ENCODE peak calls at places on chromosomes 16 and 17, in eight cellular contexts. One of them, this sample, is unnamed. For H3K4me1, the result is how much of the 10 kb centered on the place peaks cover.

GRCh38 chr16:72736074-72736473 is 311.9 kb downstream of the ZFHX3 start:
- DNase-seq in neural progenitor cell: peak
- DNase-seq in IMR-90: no peak
- DNase-seq in GM23338: no peak
- DNase-seq in endothelial cell of umbilical vein: no peak
- DNase-seq in neuronal stem cell: no peak
- DNase-seq in PC-3: no peak
- DNase-seq in H9: no peak
- DNase-seq in this sample: no peak

GRCh38 chr16:26554030-26554429 is 512.7 kb upstream of the C16orf82 start:
- DNase-seq in neural progenitor cell: no peak
- DNase-seq in GM23338: no peak
- DNase-seq in endothelial cell of umbilical vein: no peak
- DNase-seq in IMR-90: no peak
- DNase-seq in neuronal stem cell: no peak
- DNase-seq in PC-3: no peak
- DNase-seq in H9: no peak
- DNase-seq in this sample: no peak

GRCh38 chr16:15636392-15636873 is 6.5 kb downstream of the MARF1 start:
- DNase-seq in GM23338: no peak
- DNase-seq in H9: no peak
- DNase-seq in neuronal stem cell: no peak
- DNase-seq in endothelial cell of umbilical vein: peak
- DNase-seq in neural progenitor cell: no peak
- DNase-seq in PC-3: no peak
- DNase-seq in IMR-90: no peak
- DNase-seq in this sample: no peak

GRCh38 chr17:61410555-61411089 is 11.0 kb downstream of the TBX2 start:
- DNase-seq in H9: peak
- DNase-seq in PC-3: no peak
- DNase-seq in GM23338: peak
- DNase-seq in neural progenitor cell: peak
- DNase-seq in IMR-90: peak
- DNase-seq in neuronal stem cell: peak
- DNase-seq in endothelial cell of umbilical vein: peak
- DNase-seq in this sample: peak

GRCh38 chr17:30095507-30096244 is 20.9 kb upstream of the NSRP1 start:
- DNase-seq in PC-3: peak
- DNase-seq in endothelial cell of umbilical vein: peak
- DNase-seq in H9: peak
- DNase-seq in GM23338: peak
- DNase-seq in neuronal stem cell: peak
- DNase-seq in neural progenitor cell: peak
- DNase-seq in IMR-90: peak
- DNase-seq in this sample: peak

GRCh38 chr17:37097162-37097561 is 148.4 kb downstream of the AATF start:
- DNase-seq in endothelial cell of umbilical vein: no peak
- DNase-seq in PC-3: no peak
- DNase-seq in GM23338: no peak
- DNase-seq in IMR-90: no peak
- DNase-seq in H9: no peak
- DNase-seq in neural progenitor cell: no peak
- DNase-seq in neuronal stem cell: no peak
- DNase-seq in this sample: no peak

GRCh38 chr17:34081269-34081668 is 173.8 kb upstream of the CCL2 start:
- DNase-seq in neuronal stem cell: no peak
- DNase-seq in PC-3: peak
- DNase-seq in H9: peak
- DNase-seq in GM23338: peak
- DNase-seq in neural progenitor cell: peak
- DNase-seq in IMR-90: peak
- DNase-seq in endothelial cell of umbilical vein: no peak
- DNase-seq in this sample: peak

GRCh38 chr17:31381165-31381668 is 10.3 kb upstream of the RAB11FIP4 start:
- DNase-seq in endothelial cell of umbilical vein: no peak
- DNase-seq in H9: no peak
- DNase-seq in neuronal stem cell: no peak
- DNase-seq in neural progenitor cell: no peak
- DNase-seq in IMR-90: no peak
- DNase-seq in PC-3: no peak
- DNase-seq in GM23338: no peak
- DNase-seq in this sample: no peak

GRCh38 chr17:17841620-17842025 is 4.8 kb upstream of the SREBF1 start:
- DNase-seq in endothelial cell of umbilical vein: no peak
- DNase-seq in PC-3: no peak
- DNase-seq in neural progenitor cell: no peak
- DNase-seq in neuronal stem cell: no peak
- DNase-seq in H9: peak
- DNase-seq in GM23338: no peak
- DNase-seq in IMR-90: no peak
- DNase-seq in this sample: no peak

GRCh38 chr16:75343311-75343710 is 90.0 kb downstream of the CFDP1 start:
- DNase-seq in endothelial cell of umbilical vein: peak
- DNase-seq in neuronal stem cell: no peak
- DNase-seq in PC-3: peak
- DNase-seq in IMR-90: no peak
- DNase-seq in H9: no peak
- DNase-seq in neural progenitor cell: no peak
- DNase-seq in GM23338: no peak
- DNase-seq in this sample: no peak

GRCh38 chr17:8629371-8630226 is 926 bp downstream of the MYH10 start:
- DNase-seq in PC-3: no peak
- DNase-seq in IMR-90: no peak
- DNase-seq in H9: peak
- DNase-seq in GM23338: peak
- DNase-seq in neuronal stem cell: no peak
- DNase-seq in neural progenitor cell: peak
- DNase-seq in endothelial cell of umbilical vein: peak
- DNase-seq in this sample: peak

GRCh38 chr16:76573281-76573680 is 296.1 kb downstream of the CNTNAP4 start:
- DNase-seq in H9: no peak
- DNase-seq in neural progenitor cell: peak
- DNase-seq in IMR-90: no peak
- DNase-seq in GM23338: peak
- DNase-seq in PC-3: no peak
- DNase-seq in endothelial cell of umbilical vein: no peak
- DNase-seq in neuronal stem cell: no peak
- DNase-seq in this sample: no peak

GRCh38 chr17:59649886-59650285 is 30.2 kb downstream of the CLTC start:
- DNase-seq in neural progenitor cell: no peak
- DNase-seq in H9: no peak
- DNase-seq in IMR-90: peak
- DNase-seq in endothelial cell of umbilical vein: no peak
- DNase-seq in GM23338: no peak
- DNase-seq in PC-3: no peak
- DNase-seq in neuronal stem cell: no peak
- DNase-seq in this sample: no peak

GRCh38 chr17:30031214-30031869 is 85.3 kb upstream of the NSRP1 start:
- DNase-seq in GM23338: no peak
- DNase-seq in PC-3: no peak
- DNase-seq in H9: no peak
- DNase-seq in IMR-90: no peak
- DNase-seq in neural progenitor cell: no peak
- DNase-seq in endothelial cell of umbilical vein: no peak
- DNase-seq in neuronal stem cell: no peak
- DNase-seq in this sample: no peak

GRCh38 chr17:30263552-30264333 is 28.0 kb downstream of the BLMH start:
- DNase-seq in IMR-90: peak
- DNase-seq in GM23338: no peak
- DNase-seq in endothelial cell of umbilical vein: peak
- DNase-seq in H9: no peak
- DNase-seq in neuronal stem cell: no peak
- DNase-seq in neural progenitor cell: no peak
- DNase-seq in PC-3: no peak
- DNase-seq in this sample: no peak

GRCh38 chr16:80899804-80900592 is 95.6 kb upstream of the CDYL2 start:
- DNase-seq in neuronal stem cell: no peak
- DNase-seq in IMR-90: peak
- DNase-seq in PC-3: peak
- DNase-seq in H9: no peak
- DNase-seq in neural progenitor cell: no peak
- DNase-seq in GM23338: no peak
- DNase-seq in endothelial cell of umbilical vein: peak
- DNase-seq in this sample: peak

GRCh38 chr16:51816929-51817328 is 665.9 kb upstream of the SALL1 start:
- DNase-seq in IMR-90: peak
- DNase-seq in H9: no peak
- DNase-seq in endothelial cell of umbilical vein: no peak
- DNase-seq in neuronal stem cell: no peak
- DNase-seq in neural progenitor cell: no peak
- DNase-seq in PC-3: no peak
- DNase-seq in GM23338: no peak
- DNase-seq in this sample: no peak

GRCh38 chr17:35546489-35546888 is 9.0 kb upstream of the SLFN12L start:
- DNase-seq in PC-3: no peak
- DNase-seq in endothelial cell of umbilical vein: no peak
- DNase-seq in neuronal stem cell: no peak
- DNase-seq in GM23338: no peak
- DNase-seq in H9: no peak
- DNase-seq in neural progenitor cell: no peak
- DNase-seq in IMR-90: no peak
- DNase-seq in this sample: no peak

GRCh38 chr17:64707077-64707591 is 45.0 kb upstream of the SMURF2 start:
- DNase-seq in PC-3: peak
- DNase-seq in neural progenitor cell: no peak
- DNase-seq in endothelial cell of umbilical vein: peak
- DNase-seq in GM23338: peak
- DNase-seq in H9: peak
- DNase-seq in IMR-90: peak
- DNase-seq in neuronal stem cell: no peak
- DNase-seq in this sample: peak

GRCh38 chr16:10941127-10941933 is 938 bp downstream of the DEXI start:
- DNase-seq in H9: no peak
- DNase-seq in neuronal stem cell: no peak
- DNase-seq in IMR-90: no peak
- DNase-seq in endothelial cell of umbilical vein: no peak
- DNase-seq in PC-3: peak
- DNase-seq in neural progenitor cell: peak
- DNase-seq in GM23338: peak
- DNase-seq in this sample: no peak

GRCh38 chr16:19001788-19002187 is 18.1 kb downstream of the TMC7 start:
- DNase-seq in endothelial cell of umbilical vein: no peak
- DNase-seq in IMR-90: peak
- DNase-seq in neuronal stem cell: no peak
- DNase-seq in PC-3: peak
- DNase-seq in H9: no peak
- DNase-seq in neural progenitor cell: no peak
- DNase-seq in GM23338: no peak
- DNase-seq in this sample: no peak

GRCh38 chr16:26709175-26709574 is 357.6 kb upstream of the C16orf82 start:
- DNase-seq in PC-3: no peak
- DNase-seq in GM23338: peak
- DNase-seq in neural progenitor cell: no peak
- DNase-seq in IMR-90: no peak
- DNase-seq in H9: peak
- DNase-seq in endothelial cell of umbilical vein: no peak
- DNase-seq in neuronal stem cell: no peak
- DNase-seq in this sample: no peak

GRCh38 chr17:6831662-6832263 is at the start of gene TEKT1:
- DNase-seq in neuronal stem cell: peak
- DNase-seq in H9: peak
- DNase-seq in GM23338: peak
- DNase-seq in IMR-90: peak
- DNase-seq in PC-3: peak
- DNase-seq in endothelial cell of umbilical vein: peak
- DNase-seq in neural progenitor cell: peak
- DNase-seq in this sample: peak

GRCh38 chr16:10895053-10895946 is 18.3 kb downstream of the CIITA start:
- DNase-seq in H9: peak
- DNase-seq in neural progenitor cell: peak
- DNase-seq in PC-3: peak
- DNase-seq in neuronal stem cell: peak
- DNase-seq in GM23338: peak
- DNase-seq in IMR-90: peak
- DNase-seq in endothelial cell of umbilical vein: peak
- DNase-seq in this sample: peak

GRCh38 chr17:79176792-79177601 is 102.4 kb downstream of the ENGASE start:
- DNase-seq in neural progenitor cell: peak
- DNase-seq in H9: no peak
- DNase-seq in endothelial cell of umbilical vein: no peak
- DNase-seq in GM23338: no peak
- DNase-seq in neuronal stem cell: no peak
- DNase-seq in PC-3: no peak
- DNase-seq in IMR-90: no peak
- DNase-seq in this sample: no peak

GRCh38 chr17:81432873-81433451 is 37.7 kb downstream of the BAHCC1 start:
- DNase-seq in GM23338: no peak
- DNase-seq in neuronal stem cell: no peak
- DNase-seq in neural progenitor cell: no peak
- DNase-seq in H9: no peak
- DNase-seq in PC-3: peak
- DNase-seq in endothelial cell of umbilical vein: no peak
- DNase-seq in IMR-90: no peak
- DNase-seq in this sample: no peak
- H3K4me1 ChIP-seq in GM23338: under half
- H3K4me1 ChIP-seq in neuronal stem cell: under half
- H3K4me1 ChIP-seq in neural progenitor cell: under half
- H3K4me1 ChIP-seq in H9: under half
- H3K4me1 ChIP-seq in PC-3: under half
- H3K4me1 ChIP-seq in endothelial cell of umbilical vein: under half
- H3K4me1 ChIP-seq in IMR-90: under half
- H3K4me1 ChIP-seq in this sample: under half

DNA sequence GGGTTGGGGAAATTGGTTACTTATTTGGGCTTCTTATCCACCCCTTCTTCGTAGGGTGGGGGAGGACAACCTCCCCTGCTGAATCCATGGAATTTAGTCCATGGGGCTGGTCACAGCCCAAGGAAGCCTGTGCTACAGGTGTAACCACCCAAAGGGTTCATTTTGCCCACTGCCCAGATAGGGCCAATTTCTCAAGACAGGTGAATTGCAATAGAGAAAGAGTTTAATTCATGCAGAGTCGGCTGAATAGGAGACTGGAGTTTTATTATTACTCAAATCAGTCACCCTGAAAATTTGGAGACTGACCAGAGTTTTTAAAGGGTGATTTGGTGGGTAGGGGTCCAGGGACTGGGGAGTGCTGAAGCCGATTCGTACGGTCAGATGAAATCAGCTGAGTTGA is 101.5 kb upstream of the HS3ST2 start:
- DNase-seq in IMR-90: no peak
- DNase-seq in neuronal stem cell: no peak
- DNase-seq in endothelial cell of umbilical vein: no peak
- DNase-seq in PC-3: no peak
- DNase-seq in neural progenitor cell: no peak
- DNase-seq in GM23338: no peak
- DNase-seq in H9: no peak
- DNase-seq in this sample: no peak
- H3K4me2 ChIP-seq in IMR-90: no peak
- H3K4me2 ChIP-seq in neuronal stem cell: no peak
- H3K4me2 ChIP-seq in endothelial cell of umbilical vein: no peak
- H3K4me2 ChIP-seq in PC-3: no peak
- H3K4me2 ChIP-seq in neural progenitor cell: no peak
- H3K4me2 ChIP-seq in GM23338: no peak
- H3K4me2 ChIP-seq in H9: no peak
- H3K4me2 ChIP-seq in this sample: no peak

GRCh38 chr17:49249292-49249794 is 18.8 kb upstream of the PHOSPHO1 start:
- DNase-seq in IMR-90: no peak
- DNase-seq in neuronal stem cell: no peak
- DNase-seq in neural progenitor cell: no peak
- DNase-seq in H9: no peak
- DNase-seq in PC-3: peak
- DNase-seq in GM23338: no peak
- DNase-seq in endothelial cell of umbilical vein: no peak
- DNase-seq in this sample: no peak
- H3K4me1 ChIP-seq in IMR-90: under half
- H3K4me1 ChIP-seq in neuronal stem cell: under half
- H3K4me1 ChIP-seq in neural progenitor cell: under half
- H3K4me1 ChIP-seq in H9: under half
- H3K4me1 ChIP-seq in PC-3: under half
- H3K4me1 ChIP-seq in GM23338: under half
- H3K4me1 ChIP-seq in endothelial cell of umbilical vein: under half
- H3K4me1 ChIP-seq in this sample: under half

GRCh38 chr16:67089101-67089500 is 20.6 kb upstream of the PHAF1 start:
- DNase-seq in endothelial cell of umbilical vein: no peak
- DNase-seq in neural progenitor cell: no peak
- DNase-seq in neuronal stem cell: no peak
- DNase-seq in H9: no peak
- DNase-seq in PC-3: no peak
- DNase-seq in GM23338: no peak
- DNase-seq in IMR-90: no peak
- DNase-seq in this sample: no peak
- H3K4me2 ChIP-seq in endothelial cell of umbilical vein: no peak
- H3K4me2 ChIP-seq in neural progenitor cell: no peak
- H3K4me2 ChIP-seq in neuronal stem cell: no peak
- H3K4me2 ChIP-seq in H9: no peak
- H3K4me2 ChIP-seq in PC-3: no peak
- H3K4me2 ChIP-seq in GM23338: no peak
- H3K4me2 ChIP-seq in IMR-90: no peak
- H3K4me2 ChIP-seq in this sample: no peak

This sample was measured in hepatocyte.